ENCODE peak calls at places on chromosomes 5 and 9, in four cellular contexts. Q, T, R and L are unnamed samples.

GRCh38 chr9:1768561-1768960 is 246.6 kb upstream of the SMARCA2 start:
- DNase-seq in Q (no peak), T (no peak), R (no peak), L (no peak)

GRCh38 chr9:124291801-124292396 is 34.1 kb downstream of the NEK6 start:
- DNase-seq in Q (no peak), T (no peak), R (no peak), L (no peak)

GRCh38 chr9:69389437-69389995 is 64.5 kb downstream of the ENTREP1 start:
- DNase-seq in Q (no peak), T (no peak), R (no peak), L (no peak)

GRCh38 chr9:132509921-132510874 is 72.2 kb upstream of the BARHL1 start:
- DNase-seq in Q (no peak), T (no peak), R (no peak), L (no peak)

GRCh38 chr5:150503977-150504620 is 3.8 kb upstream of the NDST1 start:
- DNase-seq in Q (no peak), T (no peak), R (peak), L (no peak)

GRCh38 chr5:1536298-1537165 is 12.8 kb upstream of the LPCAT1 start:
- DNase-seq in Q (peak), T (peak), R (no peak), L (peak)

GRCh38 chr5:142821733-142822487 is 51.7 kb downstream of the ARHGAP26 start:
- DNase-seq in Q (no peak), T (no peak), R (no peak), L (no peak)

GRCh38 chr5:54792611-54793404 is 192.6 kb downstream of the ESM1 start:
- DNase-seq in Q (no peak), T (no peak), R (no peak), L (no peak)

GRCh38 chr5:59485629-59486439 is 407.7 kb downstream of the PDE4D start:
- DNase-seq in Q (no peak), T (no peak), R (no peak), L (no peak)

GRCh38 chr5:96434201-96434645 is 1.2 kb upstream of the PCSK1 start:
- DNase-seq in Q (no peak), T (no peak), R (peak), L (no peak)

GRCh38 chr9:72615931-72616330 is 94.5 kb downstream of the TMC1 start:
- DNase-seq in Q (no peak), T (no peak), R (no peak), L (no peak)

GRCh38 chr5:177496111-177497010 is 1.0 kb downstream of the PDLIM7 start:
- DNase-seq in Q (no peak), T (no peak), R (no peak), L (peak)

GRCh38 chr9:105760053-105760452 is 65.7 kb downstream of the TMEM38B start:
- DNase-seq in Q (no peak), T (no peak), R (no peak), L (no peak)

DNA sequence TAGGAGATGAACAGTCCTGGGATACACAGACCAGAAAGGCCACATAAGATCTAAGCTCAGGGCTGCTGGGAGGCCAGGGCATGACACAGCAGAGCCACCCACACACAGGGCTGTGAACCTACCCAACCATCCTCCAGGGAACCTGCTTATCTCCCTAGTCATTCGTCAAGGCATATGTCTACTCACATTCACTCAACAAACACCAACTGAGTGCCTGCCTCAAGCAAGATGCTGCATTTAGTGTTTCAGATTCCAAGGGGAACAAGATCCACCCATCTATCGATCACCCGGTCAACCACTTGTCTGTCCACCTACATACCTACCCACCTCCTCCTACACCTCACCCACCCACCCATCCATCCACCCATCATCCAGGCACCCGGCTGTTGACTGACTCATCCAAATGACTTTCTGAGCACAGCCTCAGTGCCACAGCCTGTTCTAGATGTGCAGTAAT is 1.9 kb downstream of the DPM2 start:
- DNase-seq in Q (no peak), T (no peak), R (no peak), L (no peak)
- TF ChIP-seq POLR2A in Q (no peak), T (no peak), R (no peak), L (no peak)

GRCh38 chr5:163459888-163460561 is at the start of gene NUDCD2:
- DNase-seq in Q (peak), T (peak), R (peak), L (peak)

GRCh38 chr5:163463063-163463435 is 2.6 kb downstream of the HMMR start:
- DNase-seq in Q (no peak), T (no peak), R (no peak), L (no peak)

GRCh38 chr5:163459465-163459887 is 426 bp downstream of the NUDCD2 start:
- DNase-seq in Q (no peak), T (no peak), R (no peak), L (no peak)

GRCh38 chr5:163458778-163459405 is 1.0 kb downstream of the NUDCD2 start:
- DNase-seq in Q (no peak), T (no peak), R (no peak), L (no peak)

GRCh38 chr5:163460562-163461176 is at the start of gene HMMR:
- DNase-seq in Q (no peak), T (no peak), R (no peak), L (no peak)
- TF ChIP-seq POLR2A in Q (no peak), T (no peak), R (no peak), L (peak)

DNA sequence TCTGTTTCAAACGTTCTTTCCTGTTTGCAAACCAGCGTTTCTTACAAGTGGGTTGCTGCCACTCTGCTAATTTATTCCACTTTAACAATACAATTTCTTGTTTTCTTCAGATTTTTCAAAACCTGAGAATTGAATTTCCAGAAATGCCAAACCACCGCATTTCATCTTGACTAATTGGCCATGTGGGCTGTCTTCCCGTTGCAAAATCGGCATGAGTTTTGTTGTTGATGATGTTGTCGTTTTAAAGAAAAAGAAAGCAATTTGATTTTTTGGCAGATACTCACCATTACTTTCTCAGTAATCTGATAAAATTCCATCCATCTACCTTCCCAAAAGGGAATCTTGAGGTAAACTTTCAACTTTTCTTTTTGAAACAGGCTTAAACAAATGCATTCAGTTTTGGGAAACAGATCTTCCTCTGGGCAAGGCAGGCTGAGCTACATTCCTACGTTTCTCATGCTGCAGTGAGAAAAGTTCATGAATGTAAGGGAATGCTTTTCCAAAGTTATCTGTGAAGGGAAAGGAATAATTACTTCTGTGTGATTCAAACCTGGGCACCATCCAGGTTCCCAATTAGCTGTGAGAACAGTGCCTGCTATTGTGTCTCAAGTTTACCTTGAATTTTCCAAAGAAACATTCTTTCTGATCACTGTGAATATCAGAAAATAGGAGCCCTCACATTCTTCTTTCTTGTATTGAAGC is 100.6 kb upstream of the TUT7 start:
- DNase-seq in Q (no peak), T (no peak), R (no peak), L (no peak)
- TF ChIP-seq POLR2A in Q (no peak), T (no peak), R (no peak), L (no peak)

GRCh38 chr5:132871459-132871858 is 2.0 kb upstream of the LEAP2 start:
- DNase-seq in Q (no peak), T (no peak), R (no peak), L (no peak)

GRCh38 chr5:132871885-132872284 is 1.6 kb upstream of the LEAP2 start:
- DNase-seq in Q (no peak), T (no peak), R (no peak), L (no peak)

GRCh38 chr5:132873930-132874271 is 433 bp downstream of the LEAP2 start:
- DNase-seq in Q (no peak), T (no peak), R (no peak), L (no peak)

GRCh38 chr5:132872788-132873118 is 715 bp upstream of the LEAP2 start:
- DNase-seq in Q (no peak), T (no peak), R (no peak), L (no peak)

GRCh38 chr5:132873119-132873929 is at the start of gene LEAP2:
- DNase-seq in Q (no peak), T (no peak), R (peak), L (no peak)
- TF ChIP-seq POLR2A in Q (no peak), T (no peak), R (peak), L (no peak)

DNA sequence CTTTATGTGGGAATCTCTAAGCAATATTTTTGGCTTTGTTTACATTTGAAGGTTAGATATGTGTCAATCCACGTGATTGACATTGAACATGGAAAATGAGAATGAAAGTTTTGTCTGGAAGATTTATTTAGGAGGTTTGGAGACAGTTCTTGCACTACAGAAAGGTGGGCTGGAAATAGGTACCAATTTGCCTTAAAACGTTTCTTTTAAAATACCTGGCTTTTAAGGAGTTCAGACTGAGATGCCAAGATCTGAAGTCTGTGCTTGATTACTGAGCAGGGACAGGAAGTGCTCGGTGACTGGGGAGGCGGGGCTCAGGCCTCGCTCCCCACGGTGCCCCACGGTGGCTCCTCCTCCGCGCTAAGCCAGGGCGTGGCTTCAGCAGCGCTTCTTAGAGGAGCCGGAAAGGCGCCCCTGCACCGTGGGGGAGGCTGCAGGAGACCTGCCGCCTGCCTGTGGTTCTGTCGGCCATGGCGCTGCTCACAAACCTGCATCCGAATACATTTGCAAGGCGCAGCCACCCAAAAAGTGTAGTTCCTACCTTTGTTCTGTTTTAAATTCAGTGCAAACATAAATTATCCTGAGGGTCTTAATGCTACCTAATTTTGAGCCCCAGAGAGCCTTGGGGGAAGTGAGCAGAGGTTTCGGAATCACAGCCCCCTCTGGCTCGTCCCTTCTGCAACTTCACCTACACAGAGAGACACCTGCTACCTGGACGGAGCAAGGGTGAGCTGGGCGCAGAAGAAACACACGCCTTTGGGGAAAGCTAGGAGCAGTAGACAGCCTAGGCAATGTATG is 49.2 kb downstream of the USP20 start:
- DNase-seq in Q (peak), T (peak), R (peak), L (peak)
- TF ChIP-seq POLR2A in Q (no peak), T (no peak), R (peak), L (peak)